ENCODE peak calls at places on chromosomes 13 and 19, in nine cellular contexts. One of them, this sample, is unnamed.

GRCh38 chr19:13557756-13558398 is 51.6 kb upstream of the CACNA1A start:
- DNase-seq in myocyte: no peak
- DNase-seq in BJ: no peak
- DNase-seq in HT1080: no peak
- DNase-seq in NCI-H1105: peak
- DNase-seq in GM06990: no peak
- DNase-seq in lower lobe of right lung: no peak
- DNase-seq in mucosa of descending colon: peak
- DNase-seq in caudate nucleus: no peak
- DNase-seq in this sample: no peak

GRCh38 chr19:53898680-53899341 is 10.3 kb upstream of the CACNG7 start:
- DNase-seq in myocyte: no peak
- DNase-seq in BJ: no peak
- DNase-seq in HT1080: no peak
- DNase-seq in NCI-H1105: no peak
- DNase-seq in GM06990: no peak
- DNase-seq in lower lobe of right lung: no peak
- DNase-seq in mucosa of descending colon: no peak
- DNase-seq in caudate nucleus: no peak
- DNase-seq in this sample: no peak

GRCh38 chr19:28500982-28501633 is 711.8 kb downstream of the UQCRFS1 start:
- DNase-seq in myocyte: no peak
- DNase-seq in BJ: no peak
- DNase-seq in HT1080: no peak
- DNase-seq in NCI-H1105: no peak
- DNase-seq in GM06990: no peak
- DNase-seq in lower lobe of right lung: no peak
- DNase-seq in mucosa of descending colon: no peak
- DNase-seq in caudate nucleus: no peak
- DNase-seq in this sample: no peak

GRCh38 chr19:17779281-17779930 is 15.5 kb upstream of the B3GNT3 start:
- DNase-seq in myocyte: no peak
- DNase-seq in BJ: no peak
- DNase-seq in HT1080: no peak
- DNase-seq in NCI-H1105: no peak
- DNase-seq in GM06990: no peak
- DNase-seq in lower lobe of right lung: peak
- DNase-seq in mucosa of descending colon: peak
- DNase-seq in caudate nucleus: peak
- DNase-seq in this sample: no peak

GRCh38 chr19:5447700-5448311 is 7.4 kb upstream of the ZNRF4 start:
- DNase-seq in myocyte: peak
- DNase-seq in BJ: no peak
- DNase-seq in HT1080: peak
- DNase-seq in NCI-H1105: no peak
- DNase-seq in GM06990: no peak
- DNase-seq in lower lobe of right lung: no peak
- DNase-seq in mucosa of descending colon: no peak
- DNase-seq in caudate nucleus: no peak
- DNase-seq in this sample: no peak

GRCh38 chr19:42512743-42513304 is 15.5 kb downstream of the CEACAM1 start:
- DNase-seq in myocyte: no peak
- DNase-seq in BJ: no peak
- DNase-seq in HT1080: no peak
- DNase-seq in NCI-H1105: no peak
- DNase-seq in GM06990: peak
- DNase-seq in lower lobe of right lung: no peak
- DNase-seq in mucosa of descending colon: no peak
- DNase-seq in caudate nucleus: no peak
- DNase-seq in this sample: peak

GRCh38 chr19:802888-803561 is 5.8 kb downstream of the PTBP1 start:
- DNase-seq in myocyte: no peak
- DNase-seq in BJ: no peak
- DNase-seq in HT1080: no peak
- DNase-seq in NCI-H1105: no peak
- DNase-seq in GM06990: peak
- DNase-seq in lower lobe of right lung: no peak
- DNase-seq in mucosa of descending colon: no peak
- DNase-seq in caudate nucleus: no peak
- DNase-seq in this sample: no peak

GRCh38 chr13:80215368-80215767 is 125.6 kb downstream of the SPRY2 start:
- DNase-seq in myocyte: peak
- DNase-seq in BJ: peak
- DNase-seq in HT1080: no peak
- DNase-seq in NCI-H1105: no peak
- DNase-seq in GM06990: no peak
- DNase-seq in lower lobe of right lung: no peak
- DNase-seq in mucosa of descending colon: no peak
- DNase-seq in caudate nucleus: no peak
- DNase-seq in this sample: no peak

GRCh38 chr13:72295173-72295572 is 428.2 kb upstream of the DACH1 start:
- DNase-seq in myocyte: peak
- DNase-seq in BJ: no peak
- DNase-seq in HT1080: no peak
- DNase-seq in NCI-H1105: no peak
- DNase-seq in GM06990: no peak
- DNase-seq in lower lobe of right lung: no peak
- DNase-seq in mucosa of descending colon: no peak
- DNase-seq in caudate nucleus: no peak
- DNase-seq in this sample: no peak

This sample was measured in GM19239.